ENCODE peak calls at places on chromosomes 16 and 17, in eight cellular contexts. One of them, this sample, is unnamed.

GRCh38 chr16:66574081-66574480 is 5.2 kb upstream of the CMTM2 start:
- DNase-seq in CD8-positive, alpha-beta memory T cell: no peak
- DNase-seq in coronary artery: no peak
- DNase-seq in heart left ventricle: no peak
- DNase-seq in stimulated activated CD4-positive, alpha-beta T cell treated with anti-CD3 and anti-CD28 coated beads, Interleukin-4, amount 100 ng/mL, for 48 hours: no peak
- DNase-seq in hippocampal formation: no peak
- DNase-seq in activated CD4-positive, CD25-positive, alpha-beta regulatory T cell treated with anti-CD3 and anti-CD28 coated beads, Interleukin-2, amount 50 U/mL, for 16 hours: no peak
- DNase-seq in endothelial cell: no peak
- DNase-seq in this sample: no peak

GRCh38 chr17:78890111-78890897 is 12.7 kb downstream of the CEP295NL start:
- DNase-seq in CD8-positive, alpha-beta memory T cell: peak
- DNase-seq in coronary artery: no peak
- DNase-seq in heart left ventricle: peak
- DNase-seq in stimulated activated CD4-positive, alpha-beta T cell treated with anti-CD3 and anti-CD28 coated beads, Interleukin-4, amount 100 ng/mL, for 48 hours: no peak
- DNase-seq in hippocampal formation: peak
- DNase-seq in activated CD4-positive, CD25-positive, alpha-beta regulatory T cell treated with anti-CD3 and anti-CD28 coated beads, Interleukin-2, amount 50 U/mL, for 16 hours: peak
- DNase-seq in endothelial cell: no peak
- DNase-seq in this sample: no peak

GRCh38 chr17:8488931-8489330 is 53.2 kb downstream of the NDEL1 start:
- DNase-seq in CD8-positive, alpha-beta memory T cell: no peak
- DNase-seq in coronary artery: no peak
- DNase-seq in heart left ventricle: no peak
- DNase-seq in stimulated activated CD4-positive, alpha-beta T cell treated with anti-CD3 and anti-CD28 coated beads, Interleukin-4, amount 100 ng/mL, for 48 hours: no peak
- DNase-seq in hippocampal formation: no peak
- DNase-seq in activated CD4-positive, CD25-positive, alpha-beta regulatory T cell treated with anti-CD3 and anti-CD28 coated beads, Interleukin-2, amount 50 U/mL, for 16 hours: no peak
- DNase-seq in endothelial cell: no peak
- DNase-seq in this sample: no peak

GRCh38 chr17:21814776-21815175 is 122.5 kb downstream of the KCNJ18 start:
- DNase-seq in CD8-positive, alpha-beta memory T cell: no peak
- DNase-seq in coronary artery: peak
- DNase-seq in heart left ventricle: no peak
- DNase-seq in stimulated activated CD4-positive, alpha-beta T cell treated with anti-CD3 and anti-CD28 coated beads, Interleukin-4, amount 100 ng/mL, for 48 hours: no peak
- DNase-seq in hippocampal formation: no peak
- DNase-seq in activated CD4-positive, CD25-positive, alpha-beta regulatory T cell treated with anti-CD3 and anti-CD28 coated beads, Interleukin-2, amount 50 U/mL, for 16 hours: no peak
- DNase-seq in endothelial cell: no peak
- DNase-seq in this sample: peak

GRCh38 chr16:30428055-30428454 is 1.8 kb downstream of the DCTPP1 start:
- DNase-seq in CD8-positive, alpha-beta memory T cell: no peak
- DNase-seq in coronary artery: no peak
- DNase-seq in heart left ventricle: no peak
- DNase-seq in stimulated activated CD4-positive, alpha-beta T cell treated with anti-CD3 and anti-CD28 coated beads, Interleukin-4, amount 100 ng/mL, for 48 hours: no peak
- DNase-seq in hippocampal formation: no peak
- DNase-seq in activated CD4-positive, CD25-positive, alpha-beta regulatory T cell treated with anti-CD3 and anti-CD28 coated beads, Interleukin-2, amount 50 U/mL, for 16 hours: no peak
- DNase-seq in endothelial cell: no peak
- DNase-seq in this sample: no peak

GRCh38 chr16:27642753-27643152 is 92.8 kb downstream of the KATNIP start:
- DNase-seq in CD8-positive, alpha-beta memory T cell: no peak
- DNase-seq in coronary artery: no peak
- DNase-seq in heart left ventricle: no peak
- DNase-seq in stimulated activated CD4-positive, alpha-beta T cell treated with anti-CD3 and anti-CD28 coated beads, Interleukin-4, amount 100 ng/mL, for 48 hours: no peak
- DNase-seq in hippocampal formation: no peak
- DNase-seq in activated CD4-positive, CD25-positive, alpha-beta regulatory T cell treated with anti-CD3 and anti-CD28 coated beads, Interleukin-2, amount 50 U/mL, for 16 hours: no peak
- DNase-seq in endothelial cell: no peak
- DNase-seq in this sample: no peak

GRCh38 chr16:75198135-75198600 is 8.8 kb downstream of the CTRB2 start:
- DNase-seq in CD8-positive, alpha-beta memory T cell: no peak
- DNase-seq in coronary artery: peak
- DNase-seq in heart left ventricle: no peak
- DNase-seq in stimulated activated CD4-positive, alpha-beta T cell treated with anti-CD3 and anti-CD28 coated beads, Interleukin-4, amount 100 ng/mL, for 48 hours: no peak
- DNase-seq in hippocampal formation: no peak
- DNase-seq in activated CD4-positive, CD25-positive, alpha-beta regulatory T cell treated with anti-CD3 and anti-CD28 coated beads, Interleukin-2, amount 50 U/mL, for 16 hours: no peak
- DNase-seq in endothelial cell: no peak
- DNase-seq in this sample: peak

GRCh38 chr16:70747703-70748631 is 53.0 kb downstream of the VAC14 start:
- DNase-seq in CD8-positive, alpha-beta memory T cell: no peak
- DNase-seq in coronary artery: no peak
- DNase-seq in heart left ventricle: no peak
- DNase-seq in stimulated activated CD4-positive, alpha-beta T cell treated with anti-CD3 and anti-CD28 coated beads, Interleukin-4, amount 100 ng/mL, for 48 hours: no peak
- DNase-seq in hippocampal formation: no peak
- DNase-seq in activated CD4-positive, CD25-positive, alpha-beta regulatory T cell treated with anti-CD3 and anti-CD28 coated beads, Interleukin-2, amount 50 U/mL, for 16 hours: no peak
- DNase-seq in endothelial cell: no peak
- DNase-seq in this sample: no peak

GRCh38 chr17:44216173-44216572 is 3.3 kb downstream of the UBTF start:
- DNase-seq in CD8-positive, alpha-beta memory T cell: peak
- DNase-seq in coronary artery: no peak
- DNase-seq in heart left ventricle: no peak
- DNase-seq in stimulated activated CD4-positive, alpha-beta T cell treated with anti-CD3 and anti-CD28 coated beads, Interleukin-4, amount 100 ng/mL, for 48 hours: no peak
- DNase-seq in hippocampal formation: no peak
- DNase-seq in activated CD4-positive, CD25-positive, alpha-beta regulatory T cell treated with anti-CD3 and anti-CD28 coated beads, Interleukin-2, amount 50 U/mL, for 16 hours: no peak
- DNase-seq in endothelial cell: no peak
- DNase-seq in this sample: no peak

GRCh38 chr16:69930117-69930776 is 20.9 kb upstream of the CLEC18A start:
- DNase-seq in CD8-positive, alpha-beta memory T cell: peak
- DNase-seq in coronary artery: peak
- DNase-seq in heart left ventricle: peak
- DNase-seq in stimulated activated CD4-positive, alpha-beta T cell treated with anti-CD3 and anti-CD28 coated beads, Interleukin-4, amount 100 ng/mL, for 48 hours: peak
- DNase-seq in hippocampal formation: peak
- DNase-seq in activated CD4-positive, CD25-positive, alpha-beta regulatory T cell treated with anti-CD3 and anti-CD28 coated beads, Interleukin-2, amount 50 U/mL, for 16 hours: peak
- DNase-seq in endothelial cell: peak
- DNase-seq in this sample: peak

GRCh38 chr17:17505610-17506171 is 9.5 kb upstream of the RASD1 start:
- DNase-seq in CD8-positive, alpha-beta memory T cell: no peak
- DNase-seq in coronary artery: no peak
- DNase-seq in heart left ventricle: no peak
- DNase-seq in stimulated activated CD4-positive, alpha-beta T cell treated with anti-CD3 and anti-CD28 coated beads, Interleukin-4, amount 100 ng/mL, for 48 hours: no peak
- DNase-seq in hippocampal formation: no peak
- DNase-seq in activated CD4-positive, CD25-positive, alpha-beta regulatory T cell treated with anti-CD3 and anti-CD28 coated beads, Interleukin-2, amount 50 U/mL, for 16 hours: no peak
- DNase-seq in endothelial cell: no peak
- DNase-seq in this sample: no peak

This sample was measured in SK-N-DZ.